ENCODE peak calls at places on chromosomes 1 and 21, in nine cellular contexts. One of them, this sample, is unnamed.
A peak's percentile ranks its signal among the peaks of the same experiment; 100 is the strongest.

GRCh38 chr1:235415008-235415904 is 48.0 kb downstream of the TBCE start:
- DNase-seq in RWPE2: no peak
- DNase-seq in kidney: no peak
- DNase-seq in astrocyte: peak; percentile 53
- DNase-seq in heart left ventricle: peak; percentile 53
- DNase-seq in tibial artery: peak; percentile 58
- DNase-seq in fibroblast of the aortic adventitia: peak; percentile 86
- DNase-seq in colonic mucosa: peak; percentile 63
- DNase-seq in tibial nerve: peak; percentile 28
- DNase-seq in this sample: peak; percentile 87

GRCh38 chr1:153617677-153618076 is 1.6 kb upstream of the S100A14 start:
- DNase-seq in RWPE2: peak; percentile 77
- DNase-seq in kidney: peak; percentile 93
- DNase-seq in astrocyte: no peak
- DNase-seq in heart left ventricle: peak; percentile 75
- DNase-seq in tibial artery: no peak
- DNase-seq in fibroblast of the aortic adventitia: peak; percentile 71
- DNase-seq in colonic mucosa: peak; percentile 90
- DNase-seq in tibial nerve: peak; percentile 55
- DNase-seq in this sample: peak; percentile 51

GRCh38 chr21:45549670-45550463 is 7.6 kb upstream of the SLC19A1 start:
- DNase-seq in RWPE2: no peak
- DNase-seq in kidney: peak; percentile 77
- DNase-seq in astrocyte: no peak
- DNase-seq in heart left ventricle: no peak
- DNase-seq in tibial artery: no peak
- DNase-seq in fibroblast of the aortic adventitia: no peak
- DNase-seq in colonic mucosa: no peak
- DNase-seq in tibial nerve: no peak
- DNase-seq in this sample: no peak

GRCh38 chr1:86258106-86258505 is 101.5 kb upstream of the COL24A1 start:
- DNase-seq in RWPE2: no peak
- DNase-seq in kidney: no peak
- DNase-seq in astrocyte: peak; percentile 41
- DNase-seq in heart left ventricle: no peak
- DNase-seq in tibial artery: no peak
- DNase-seq in fibroblast of the aortic adventitia: peak; percentile 22
- DNase-seq in colonic mucosa: no peak
- DNase-seq in tibial nerve: no peak
- DNase-seq in this sample: peak; percentile 61

GRCh38 chr1:20486457-20487235 is 636 bp upstream of the CAMK2N1 start:
- DNase-seq in RWPE2: no peak
- DNase-seq in kidney: peak; percentile 95
- DNase-seq in astrocyte: peak; percentile 48
- DNase-seq in heart left ventricle: peak; percentile 82
- DNase-seq in tibial artery: peak; percentile 50
- DNase-seq in fibroblast of the aortic adventitia: peak; percentile 50
- DNase-seq in colonic mucosa: peak; percentile 90
- DNase-seq in tibial nerve: no peak
- DNase-seq in this sample: peak; percentile 61

GRCh38 chr21:34235514-34235913 is 128.3 kb upstream of the KCNE2 start:
- DNase-seq in RWPE2: no peak
- DNase-seq in kidney: no peak
- DNase-seq in astrocyte: no peak
- DNase-seq in heart left ventricle: no peak
- DNase-seq in tibial artery: no peak
- DNase-seq in fibroblast of the aortic adventitia: no peak
- DNase-seq in colonic mucosa: no peak
- DNase-seq in tibial nerve: no peak
- DNase-seq in this sample: no peak

GRCh38 chr1:76919123-76919522 is 51.8 kb downstream of the ST6GALNAC5 start:
- DNase-seq in RWPE2: no peak
- DNase-seq in kidney: no peak
- DNase-seq in astrocyte: no peak
- DNase-seq in heart left ventricle: no peak
- DNase-seq in tibial artery: no peak
- DNase-seq in fibroblast of the aortic adventitia: no peak
- DNase-seq in colonic mucosa: no peak
- DNase-seq in tibial nerve: no peak
- DNase-seq in this sample: no peak

GRCh38 chr21:25836396-25836795 is 101.6 kb downstream of the GABPA start:
- DNase-seq in RWPE2: no peak
- DNase-seq in kidney: no peak
- DNase-seq in astrocyte: peak; percentile 78
- DNase-seq in heart left ventricle: no peak
- DNase-seq in tibial artery: no peak
- DNase-seq in fibroblast of the aortic adventitia: peak; percentile 53
- DNase-seq in colonic mucosa: no peak
- DNase-seq in tibial nerve: no peak
- DNase-seq in this sample: peak; percentile 27

GRCh38 chr1:183235503-183235902 is 49.4 kb downstream of the LAMC2 start:
- DNase-seq in RWPE2: no peak
- DNase-seq in kidney: no peak
- DNase-seq in astrocyte: no peak
- DNase-seq in heart left ventricle: no peak
- DNase-seq in tibial artery: no peak
- DNase-seq in fibroblast of the aortic adventitia: no peak
- DNase-seq in colonic mucosa: no peak
- DNase-seq in tibial nerve: no peak
- DNase-seq in this sample: no peak

GRCh38 chr1:183236158-183236725 is 50.2 kb downstream of the LAMC2 start:
- DNase-seq in RWPE2: no peak
- DNase-seq in kidney: no peak
- DNase-seq in astrocyte: no peak
- DNase-seq in heart left ventricle: no peak
- DNase-seq in tibial artery: no peak
- DNase-seq in fibroblast of the aortic adventitia: no peak
- DNase-seq in colonic mucosa: no peak
- DNase-seq in tibial nerve: no peak
- DNase-seq in this sample: no peak

GRCh38 chr1:183233113-183233512 is 47.0 kb downstream of the LAMC2 start:
- DNase-seq in RWPE2: no peak
- DNase-seq in kidney: no peak
- DNase-seq in astrocyte: no peak
- DNase-seq in heart left ventricle: no peak
- DNase-seq in tibial artery: no peak
- DNase-seq in fibroblast of the aortic adventitia: no peak
- DNase-seq in colonic mucosa: no peak
- DNase-seq in tibial nerve: no peak
- DNase-seq in this sample: no peak

GRCh38 chr1:183237046-183237445 is 51.0 kb downstream of the LAMC2 start:
- DNase-seq in RWPE2: no peak
- DNase-seq in kidney: no peak
- DNase-seq in astrocyte: no peak
- DNase-seq in heart left ventricle: no peak
- DNase-seq in tibial artery: no peak
- DNase-seq in fibroblast of the aortic adventitia: peak; percentile 24
- DNase-seq in colonic mucosa: no peak
- DNase-seq in tibial nerve: no peak
- DNase-seq in this sample: no peak

DNA sequence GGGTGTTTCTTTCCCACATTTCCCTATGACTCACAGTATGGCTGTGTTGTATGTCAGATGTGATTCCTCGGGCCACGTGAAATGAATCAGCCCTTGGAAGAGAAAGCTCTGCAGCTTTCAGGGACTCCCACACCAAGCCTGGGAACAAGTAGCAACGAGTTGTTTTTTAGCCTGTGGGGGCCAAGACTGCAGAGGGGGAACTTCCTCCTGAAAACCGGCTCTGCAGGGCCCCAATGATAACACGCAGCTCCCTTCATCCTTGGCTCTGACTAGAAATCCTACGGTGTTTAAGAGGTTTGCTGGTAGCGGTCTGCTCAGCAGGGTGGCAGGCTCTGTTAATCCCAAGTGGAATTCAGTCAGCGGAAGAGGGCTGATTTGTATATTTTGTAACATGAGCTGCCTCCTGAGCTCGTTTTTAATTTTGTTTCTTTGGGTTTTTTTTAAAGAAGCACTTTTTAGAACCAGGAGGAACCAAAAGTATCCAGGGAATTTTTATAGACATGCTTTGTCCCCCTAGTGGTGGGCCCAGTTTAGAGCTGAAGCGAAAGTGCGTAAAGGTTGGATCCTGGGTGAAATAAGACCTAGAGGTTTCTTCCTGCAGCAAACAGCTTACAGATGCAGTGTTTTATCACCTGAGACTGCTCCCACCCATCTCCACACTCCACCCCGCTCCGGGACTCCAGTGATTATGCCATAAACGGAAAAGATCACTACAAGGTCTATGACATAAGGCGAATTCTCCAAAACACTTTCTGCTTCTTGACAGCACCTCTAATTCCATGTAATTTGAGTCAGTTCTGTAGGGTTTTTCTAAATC is 48.8 kb downstream of the LAMC2 start:
- DNase-seq in RWPE2: peak; percentile 86
- DNase-seq in kidney: peak; percentile 73
- DNase-seq in astrocyte: peak; percentile 97
- DNase-seq in heart left ventricle: peak; percentile 68
- DNase-seq in tibial artery: peak; percentile 90
- DNase-seq in fibroblast of the aortic adventitia: peak; percentile 99
- DNase-seq in colonic mucosa: peak; percentile 38
- DNase-seq in tibial nerve: peak; percentile 47
- DNase-seq in this sample: peak; percentile 99
- H3K4me3 ChIP-seq in RWPE2: no peak overlapping the region
- H3K4me3 ChIP-seq in kidney: peak overlapping the region; percentile 65
- H3K4me3 ChIP-seq in astrocyte: peak overlapping the region; percentile 61
- H3K4me3 ChIP-seq in heart left ventricle: peak overlapping the region; percentile 47
- H3K4me3 ChIP-seq in tibial artery: peak overlapping the region; percentile 49
- H3K4me3 ChIP-seq in fibroblast of the aortic adventitia: peak overlapping the region; percentile 60
- H3K4me3 ChIP-seq in colonic mucosa: no peak overlapping the region
- H3K4me3 ChIP-seq in tibial nerve: peak overlapping the region; percentile 5
- H3K4me3 ChIP-seq in this sample: peak overlapping the region; percentile 43

DNA sequence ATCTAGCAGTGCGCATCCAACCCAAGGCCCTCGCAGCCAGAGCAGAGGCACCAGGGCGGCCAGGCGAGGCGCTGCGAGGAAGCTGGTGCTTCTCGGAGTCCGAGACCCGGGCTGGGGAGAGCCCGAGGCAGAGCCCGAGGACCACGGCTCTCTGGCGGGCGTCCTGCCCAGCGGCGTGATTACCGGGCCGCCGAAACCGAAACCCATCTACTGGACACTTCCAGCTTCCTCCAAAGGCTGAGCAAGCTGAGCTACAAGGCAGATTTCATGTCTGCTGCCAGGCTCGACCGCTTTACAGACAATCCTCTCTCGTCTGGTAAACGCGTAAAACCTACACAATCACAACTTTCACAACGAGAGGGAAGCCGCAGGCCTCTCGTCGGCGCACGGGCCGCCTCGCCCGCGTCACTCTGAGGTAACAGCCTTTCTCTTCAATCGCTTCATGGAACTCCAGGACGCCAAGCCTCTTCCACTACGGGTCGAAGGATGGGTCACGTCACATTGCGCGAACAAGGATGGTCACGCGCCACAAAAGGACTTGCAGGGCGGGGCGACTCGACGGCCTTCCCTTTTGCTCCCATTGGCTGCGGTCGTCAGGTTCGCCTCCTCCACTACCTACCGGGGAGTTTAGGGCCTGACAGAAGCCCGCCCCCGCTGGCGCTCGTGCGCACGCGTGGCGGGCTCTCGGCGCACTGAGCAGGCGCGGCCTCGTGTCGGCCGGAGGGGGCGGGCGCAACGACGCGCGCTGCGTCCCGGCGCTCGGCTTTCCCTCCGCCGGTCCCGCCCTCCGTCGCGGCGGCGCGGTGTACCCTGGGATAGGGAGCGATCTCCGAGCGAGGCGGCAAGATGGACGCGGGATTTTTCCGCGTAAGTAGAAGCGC is at the start of gene SRRM1:
- DNase-seq in RWPE2: peak; percentile 100
- DNase-seq in kidney: peak; percentile 100
- DNase-seq in astrocyte: peak; percentile 100
- DNase-seq in heart left ventricle: peak; percentile 100
- DNase-seq in tibial artery: peak; percentile 99
- DNase-seq in fibroblast of the aortic adventitia: peak; percentile 100
- DNase-seq in colonic mucosa: peak; percentile 99
- DNase-seq in tibial nerve: peak; percentile 97
- DNase-seq in this sample: peak; percentile 100
- TF ChIP-seq CTCF in RWPE2: no peak
- TF ChIP-seq CTCF in kidney: peak; percentile 10
- TF ChIP-seq CTCF in astrocyte: no peak
- TF ChIP-seq CTCF in heart left ventricle: no peak
- TF ChIP-seq CTCF in tibial artery: no peak
- TF ChIP-seq CTCF in fibroblast of the aortic adventitia: no peak
- TF ChIP-seq CTCF in colonic mucosa: no peak
- TF ChIP-seq CTCF in tibial nerve: peak; percentile 53
- TF ChIP-seq CTCF in this sample: no peak

GRCh38 chr1:9384751-9385245 is 92.1 kb downstream of the SPSB1 start:
- DNase-seq in RWPE2: no peak
- DNase-seq in kidney: no peak
- DNase-seq in astrocyte: no peak
- DNase-seq in heart left ventricle: peak; percentile 74
- DNase-seq in tibial artery: peak; percentile 50
- DNase-seq in fibroblast of the aortic adventitia: no peak
- DNase-seq in colonic mucosa: no peak
- DNase-seq in tibial nerve: no peak
- DNase-seq in this sample: no peak
- H3K4me3 ChIP-seq in RWPE2: no peak overlapping the region
- H3K4me3 ChIP-seq in kidney: no peak overlapping the region
- H3K4me3 ChIP-seq in astrocyte: no peak overlapping the region
- H3K4me3 ChIP-seq in heart left ventricle: no peak overlapping the region
- H3K4me3 ChIP-seq in tibial artery: no peak overlapping the region
- H3K4me3 ChIP-seq in fibroblast of the aortic adventitia: no peak overlapping the region
- H3K4me3 ChIP-seq in colonic mucosa: no peak overlapping the region
- H3K4me3 ChIP-seq in tibial nerve: no peak overlapping the region
- H3K4me3 ChIP-seq in this sample: no peak overlapping the region

GRCh38 chr21:15517394-15517793 is 212.4 kb upstream of the USP25 start:
- DNase-seq in RWPE2: no peak
- DNase-seq in kidney: no peak
- DNase-seq in astrocyte: no peak
- DNase-seq in heart left ventricle: no peak
- DNase-seq in tibial artery: no peak
- DNase-seq in fibroblast of the aortic adventitia: no peak
- DNase-seq in colonic mucosa: no peak
- DNase-seq in tibial nerve: no peak
- DNase-seq in this sample: no peak

GRCh38 chr21:15521644-15522001 is 208.2 kb upstream of the USP25 start:
- DNase-seq in RWPE2: no peak
- DNase-seq in kidney: no peak
- DNase-seq in astrocyte: no peak
- DNase-seq in heart left ventricle: no peak
- DNase-seq in tibial artery: no peak
- DNase-seq in fibroblast of the aortic adventitia: no peak
- DNase-seq in colonic mucosa: no peak
- DNase-seq in tibial nerve: no peak
- DNase-seq in this sample: no peak

GRCh38 chr21:15522148-15522547 is 207.6 kb upstream of the USP25 start:
- DNase-seq in RWPE2: no peak
- DNase-seq in kidney: peak; percentile 58
- DNase-seq in astrocyte: no peak
- DNase-seq in heart left ventricle: no peak
- DNase-seq in tibial artery: no peak
- DNase-seq in fibroblast of the aortic adventitia: no peak
- DNase-seq in colonic mucosa: no peak
- DNase-seq in tibial nerve: no peak
- DNase-seq in this sample: no peak

GRCh38 chr21:15524855-15525254 is 204.9 kb upstream of the USP25 start:
- DNase-seq in RWPE2: no peak
- DNase-seq in kidney: no peak
- DNase-seq in astrocyte: no peak
- DNase-seq in heart left ventricle: no peak
- DNase-seq in tibial artery: no peak
- DNase-seq in fibroblast of the aortic adventitia: no peak
- DNase-seq in colonic mucosa: no peak
- DNase-seq in tibial nerve: no peak
- DNase-seq in this sample: no peak

DNA sequence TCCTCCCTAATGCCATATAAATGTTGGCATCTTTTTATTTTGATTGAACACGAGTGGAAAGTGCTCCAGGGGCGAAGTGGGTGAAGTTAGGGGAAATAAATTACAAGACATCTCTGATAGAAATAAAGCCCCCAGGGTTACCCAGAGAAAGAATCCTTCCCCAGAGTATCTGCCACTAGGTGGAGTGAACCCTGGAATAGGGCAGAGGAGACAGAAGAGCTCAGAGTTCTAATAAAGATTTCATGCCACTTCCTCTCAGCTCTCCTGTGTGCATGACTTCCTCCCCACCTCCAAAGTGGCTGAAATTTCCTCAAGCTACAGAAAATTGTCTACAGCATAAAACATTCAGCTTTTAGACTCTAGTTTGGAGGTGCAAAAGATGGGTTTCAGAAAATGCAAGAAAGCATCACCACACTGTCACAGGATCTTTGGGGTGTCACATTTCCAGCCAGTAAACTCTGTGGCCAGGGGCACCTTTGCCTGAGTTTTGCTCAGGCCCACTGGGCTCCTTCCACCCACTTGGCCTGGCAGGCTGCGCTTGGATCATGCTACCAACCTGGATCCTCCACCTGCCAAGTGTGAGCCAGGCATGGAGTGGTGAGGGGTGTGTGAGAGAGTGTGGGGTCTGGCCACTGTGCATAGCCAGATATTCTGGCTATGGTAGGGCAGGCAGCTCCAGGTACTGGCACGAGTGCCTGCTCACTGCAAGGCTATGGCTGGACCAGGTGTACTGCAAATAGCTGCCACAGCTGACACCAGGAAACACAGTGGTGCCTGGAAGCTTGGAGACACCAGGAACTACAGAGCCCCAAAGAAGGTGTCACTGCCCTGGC is 208.8 kb upstream of the USP25 start:
- DNase-seq in RWPE2: no peak
- DNase-seq in kidney: no peak
- DNase-seq in astrocyte: no peak
- DNase-seq in heart left ventricle: no peak
- DNase-seq in tibial artery: no peak
- DNase-seq in fibroblast of the aortic adventitia: no peak
- DNase-seq in colonic mucosa: no peak
- DNase-seq in tibial nerve: no peak
- DNase-seq in this sample: no peak
- TF ChIP-seq CTCF in RWPE2: peak; percentile 20
- TF ChIP-seq CTCF in kidney: no peak
- TF ChIP-seq CTCF in astrocyte: no peak
- TF ChIP-seq CTCF in heart left ventricle: no peak
- TF ChIP-seq CTCF in tibial artery: no peak
- TF ChIP-seq CTCF in fibroblast of the aortic adventitia: peak; percentile 18
- TF ChIP-seq CTCF in colonic mucosa: no peak
- TF ChIP-seq CTCF in tibial nerve: no peak
- TF ChIP-seq CTCF in this sample: peak; percentile 39

This sample was measured in fibroblast of pulmonary artery.